ENCODE peak calls at places on chromosome 17, in six cellular contexts. Z is K562, Y is HCT116, S is adrenal gland, A is heart left ventricle, F is ovary. K is an unnamed sample.

GRCh38 chr17:37642706-37643105 is 540 bp downstream of the DDX52 start:
- DNase-seq in Z (peak; percentile 32), Y (no peak), S (no peak), A (no peak), F (no peak), K (no peak)

GRCh38 chr17:6508519-6509294 is 47.6 kb downstream of the PITPNM3 start:
- DNase-seq in Z (no peak), Y (no peak), S (no peak), A (no peak), F (no peak), K (no peak)

GRCh38 chr17:37490638-37491614 is 1.2 kb downstream of the DUSP14 start:
- DNase-seq in Z (peak; percentile 81), Y (peak; percentile 66), S (peak; percentile 89), A (peak; percentile 57), F (peak; percentile 65), K (peak; percentile 28)

GRCh38 chr17:68961204-68961893 is 6.2 kb upstream of the ABCA8 start:
- DNase-seq in Z (no peak), Y (no peak), S (no peak), A (peak; percentile 64), F (no peak), K (no peak)

GRCh38 chr17:82212331-82213250 is at the start of gene CCDC57:
- DNase-seq in Z (peak; percentile 93), Y (no peak), S (peak; percentile 86), A (peak; percentile 86), F (peak; percentile 78), K (peak; percentile 83)

GRCh38 chr17:61782683-61783082 is 80.6 kb downstream of the BRIP1 start:
- DNase-seq in Z (no peak), Y (no peak), S (no peak), A (no peak), F (no peak), K (no peak)

GRCh38 chr17:41176744-41177387 is 1.2 kb downstream of the KRTAP4-2 start:
- DNase-seq in Z (no peak), Y (no peak), S (no peak), A (no peak), F (no peak), K (no peak)

GRCh38 chr17:40427002-40427491 is 9.4 kb upstream of the TOP2A start:
- DNase-seq in Z (no peak), Y (no peak), S (peak; percentile 18), A (no peak), F (no peak), K (no peak)

GRCh38 chr17:43545383-43545632 is 832 bp downstream of the ETV4 start:
- DNase-seq in Z (no peak), Y (no peak), S (no peak), A (no peak), F (no peak), K (peak; percentile 45)

GRCh38 chr17:40351185-40352043 is 13.1 kb downstream of the GJD3 start:
- DNase-seq in Z (no peak), Y (no peak), S (peak; percentile 68), A (peak; percentile 30), F (no peak), K (no peak)

GRCh38 chr17:50028207-50029120 is 27.4 kb upstream of the ITGA3 start:
- DNase-seq in Z (no peak), Y (no peak), S (peak; percentile 56), A (no peak), F (no peak), K (no peak)

GRCh38 chr17:44894642-44895041 is 4.6 kb downstream of the EFTUD2 start:
- DNase-seq in Z (no peak), Y (no peak), S (peak; percentile 5), A (no peak), F (no peak), K (no peak)

GRCh38 chr17:31274252-31274651 is 22.8 kb downstream of the OMG start:
- DNase-seq in Z (no peak), Y (no peak), S (no peak), A (no peak), F (no peak), K (no peak)

GRCh38 chr17:40310882-40311391 is 2.0 kb downstream of the RARA start:
- DNase-seq in Z (no peak), Y (no peak), S (no peak), A (peak; percentile 77), F (no peak), K (no peak)

GRCh38 chr17:47830396-47830907 is 889 bp downstream of the MRPL10 start:
- DNase-seq in Z (no peak), Y (no peak), S (peak; percentile 58), A (no peak), F (no peak), K (no peak)

GRCh38 chr17:65039349-65039988 is 17.1 kb downstream of the GNA13 start:
- DNase-seq in Z (no peak), Y (no peak), S (no peak), A (no peak), F (no peak), K (no peak)

GRCh38 chr17:44284024-44284400 is 16.1 kb upstream of the SLC4A1 start:
- DNase-seq in Z (no peak), Y (no peak), S (no peak), A (no peak), F (no peak), K (no peak)

GRCh38 chr17:61337247-61337812 is 62.3 kb upstream of the TBX2 start:
- DNase-seq in Z (no peak), Y (no peak), S (no peak), A (no peak), F (no peak), K (no peak)

GRCh38 chr17:2703606-2704005 is 8.0 kb downstream of the CLUH start:
- DNase-seq in Z (no peak), Y (no peak), S (no peak), A (no peak), F (no peak), K (no peak)

GRCh38 chr17:29590979-29591736 is 1.7 kb upstream of the GIT1 start:
- DNase-seq in Z (peak; percentile 74), Y (peak; percentile 48), S (no peak), A (peak; percentile 66), F (peak; percentile 79), K (peak; percentile 42)

GRCh38 chr17:46147167-46147749 is 46.0 kb downstream of the KANSL1 start:
- DNase-seq in Z (no peak), Y (no peak), S (no peak), A (no peak), F (no peak), K (no peak)

GRCh38 chr17:235831-236640 is 54.6 kb upstream of the DOC2B start:
- DNase-seq in Z (no peak), Y (no peak), S (no peak), A (peak; percentile 15), F (peak; percentile 4), K (peak; percentile 7)

GRCh38 chr17:37461668-37462067 is 28.0 kb upstream of the DUSP14 start:
- DNase-seq in Z (no peak), Y (no peak), S (no peak), A (no peak), F (no peak), K (no peak)

GRCh38 chr17:42845918-42846593 is 1.7 kb downstream of the AOC2 start:
- DNase-seq in Z (no peak), Y (no peak), S (peak; percentile 49), A (no peak), F (no peak), K (no peak)

GRCh38 chr17:66507103-66507923 is 204.9 kb downstream of the PRKCA start:
- DNase-seq in Z (peak; percentile 77), Y (peak; percentile 33), S (peak; percentile 74), A (no peak), F (peak; percentile 55), K (no peak)

GRCh38 chr17:39671651-39672521 is 3.6 kb downstream of the PNMT start:
- DNase-seq in Z (peak; percentile 78), Y (peak; percentile 18), S (peak; percentile 81), A (peak; percentile 85), F (no peak), K (peak; percentile 67)

GRCh38 chr17:35709874-35710273 is 21.6 kb upstream of the RASL10B start:
- DNase-seq in Z (no peak), Y (peak; percentile 7), S (peak; percentile 47), A (peak; percentile 31), F (no peak), K (no peak)

GRCh38 chr17:63138713-63139112 is 172.7 kb downstream of the TANC2 start:
- DNase-seq in Z (no peak), Y (no peak), S (no peak), A (no peak), F (no peak), K (no peak)

GRCh38 chr17:31283841-31284240 is 13.2 kb downstream of the OMG start:
- DNase-seq in Z (no peak), Y (no peak), S (no peak), A (no peak), F (no peak), K (no peak)

DNA sequence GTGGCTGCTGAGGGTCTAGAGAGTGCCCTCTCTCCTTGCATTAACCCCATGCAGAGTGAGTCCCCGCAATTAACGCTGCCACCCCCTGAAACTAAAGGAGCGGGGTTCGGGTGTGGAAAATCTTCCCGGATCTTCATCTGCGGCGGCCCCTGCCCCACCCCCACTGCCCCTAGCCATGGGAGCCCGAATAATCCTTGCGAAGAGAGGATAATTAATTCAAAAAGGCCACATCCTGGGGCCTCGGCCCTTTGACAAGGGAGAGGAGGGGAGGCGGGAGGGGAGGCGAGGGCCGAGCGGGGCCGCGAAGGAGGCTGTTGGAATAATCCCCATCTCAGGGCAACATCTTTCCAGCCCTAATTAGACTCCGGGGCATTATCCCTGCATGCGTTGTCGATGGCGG is 387.4 kb upstream of the TNRC6C start:
- DNase-seq in Z (no peak), Y (no peak), S (no peak), A (no peak), F (no peak), K (no peak)
- TF ChIP-seq POLR2A in Z (no peak), Y (no peak), S (no peak), A (no peak), F (no peak), K (no peak)

DNA sequence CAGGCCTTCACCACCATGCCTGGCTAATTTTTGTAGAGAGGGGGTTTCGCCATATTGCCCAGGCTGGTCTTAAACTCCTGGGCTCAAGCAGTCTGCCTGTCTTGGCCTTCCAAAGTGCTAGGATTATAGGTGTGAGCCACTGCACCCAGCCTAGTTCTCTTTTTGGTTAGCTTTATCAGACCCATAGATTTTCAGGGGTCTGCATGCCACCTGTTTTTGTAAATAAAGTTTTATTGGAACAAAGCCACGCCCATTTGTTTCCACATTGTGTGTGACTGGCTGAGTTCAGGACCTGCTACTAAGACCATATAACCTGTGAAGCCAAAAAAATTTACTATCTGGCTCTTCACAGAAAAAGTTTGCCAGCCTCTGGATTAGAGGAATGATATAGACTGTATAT is 7.6 kb downstream of the PSMD11 start:
- DNase-seq in Z (no peak), Y (no peak), S (no peak), A (no peak), F (no peak), K (no peak)
- H3K36me3 ChIP-seq in Z (peaks cover 93% of the 10 kb centered on the region), Y (peaks cover 79% of the 10 kb centered on the region), S (no peaks in the 10 kb centered on the region), A (peaks cover 26% of the 10 kb centered on the region), F (no peaks in the 10 kb centered on the region), K (peaks cover 64% of the 10 kb centered on the region)

GRCh38 chr17:78253946-78254672 is 22.7 kb downstream of the TMEM235 start:
- DNase-seq in Z (peak; percentile 87), Y (peak; percentile 28), S (peak; percentile 90), A (peak; percentile 93), F (peak; percentile 82), K (peak; percentile 88)
- TF ChIP-seq POLR2A in Z (peak; percentile 58), Y (no peak), S (peak; percentile 36), A (peak; percentile 21), F (no peak), K (peak; percentile 66)

DNA sequence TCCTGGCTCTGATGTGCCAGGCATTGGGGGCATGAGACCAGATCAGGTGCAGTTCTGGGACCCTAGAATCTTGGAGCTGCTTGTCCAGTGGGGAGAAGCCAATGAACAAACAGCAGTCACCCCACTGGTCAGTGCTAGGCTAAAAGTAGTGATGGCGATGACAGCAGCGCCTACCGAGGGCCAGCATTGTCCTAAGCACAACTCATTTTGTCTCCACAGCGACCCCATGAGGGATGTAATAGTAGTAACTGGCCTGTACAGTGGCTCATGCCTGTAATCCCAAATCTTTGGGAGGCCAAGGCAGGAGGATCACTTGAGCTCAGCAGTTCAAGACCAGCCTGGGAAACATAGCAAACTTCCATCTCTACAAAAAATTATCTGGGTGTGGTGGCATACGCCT is 6.2 kb downstream of the SMCR8 start:
- DNase-seq in Z (peak; percentile 32), Y (peak; percentile 16), S (no peak), A (no peak), F (no peak), K (no peak)
- H3K36me3 ChIP-seq in Z (peaks cover 47% of the 10 kb centered on the region), Y (no peaks in the 10 kb centered on the region), S (no peaks in the 10 kb centered on the region), A (peaks cover 7% of the 10 kb centered on the region), F (no peaks in the 10 kb centered on the region), K (peaks cover 4% of the 10 kb centered on the region)